ENCODE peak calls at places on chromosome X, in eight cellular contexts. C, L, W, D, X, I, J and Y are unnamed samples.
A peak's percentile ranks its signal among the peaks of the same experiment; 100 is the strongest.

GRCh38 chrX:108224727-108225455 is 133.3 kb downstream of the ATG4A start:
- DNase-seq in C (peak; percentile 16), L (peak; percentile 46), W (peak; percentile 73), D (no peak), X (peak; percentile 31), I (peak; percentile 5), J (no peak), Y (no peak)

GRCh38 chrX:46770817-46771163 is 11.9 kb upstream of the SLC9A7 start:
- DNase-seq in C (no peak), L (peak; percentile 83), W (no peak), D (no peak), X (no peak), I (no peak), J (no peak), Y (peak; percentile 71)

GRCh38 chrX:54978448-54978847 is 15.5 kb downstream of the PFKFB1 start:
- DNase-seq in C (no peak), L (no peak), W (no peak), D (no peak), X (no peak), I (no peak), J (no peak), Y (no peak)

GRCh38 chrX:3044196-3044595 is 2.9 kb downstream of the ARSF start:
- DNase-seq in C (no peak), L (no peak), W (no peak), D (no peak), X (no peak), I (no peak), J (no peak), Y (no peak)

GRCh38 chrX:24647257-24648058 is at the start of gene PCYT1B:
- DNase-seq in C (no peak), L (peak; percentile 69), W (peak; percentile 96), D (peak; percentile 82), X (peak; percentile 85), I (peak; percentile 8), J (peak; percentile 36), Y (no peak)

GRCh38 chrX:100654256-100654655 is 10.3 kb downstream of the SRPX2 start:
- DNase-seq in C (no peak), L (no peak), W (peak; percentile 39), D (no peak), X (peak; percentile 8), I (no peak), J (no peak), Y (no peak)

GRCh38 chrX:77422886-77423648 is 24.1 kb upstream of the FGF16 start:
- DNase-seq in C (no peak), L (no peak), W (no peak), D (no peak), X (no peak), I (no peak), J (no peak), Y (no peak)

GRCh38 chrX:29666361-29666760 is 549.0 kb upstream of the MAGEB2 start:
- DNase-seq in C (no peak), L (peak; percentile 71), W (no peak), D (no peak), X (no peak), I (no peak), J (no peak), Y (no peak)

GRCh38 chrX:150515801-150516200 is 52.6 kb upstream of the MTM1 start:
- DNase-seq in C (no peak), L (no peak), W (no peak), D (no peak), X (no peak), I (peak; percentile 59), J (no peak), Y (no peak)

GRCh38 chrX:119477812-119478232 is 9.6 kb downstream of the SLC25A5 start:
- DNase-seq in C (no peak), L (peak; percentile 63), W (no peak), D (no peak), X (peak; percentile 85), I (no peak), J (no peak), Y (peak; percentile 74)

GRCh38 chrX:12814434-12814833 is 23.2 kb downstream of the PRPS2 start:
- DNase-seq in C (peak; percentile 59), L (peak; percentile 41), W (peak; percentile 28), D (no peak), X (peak; percentile 52), I (peak; percentile 32), J (no peak), Y (peak; percentile 18)

GRCh38 chrX:15404712-15405111 is 20.5 kb upstream of the VEGFD start:
- DNase-seq in C (no peak), L (no peak), W (no peak), D (no peak), X (peak; percentile 79), I (no peak), J (no peak), Y (no peak)

GRCh38 chrX:69158166-69159040 is 6.8 kb downstream of the PJA1 start:
- DNase-seq in C (no peak), L (peak; percentile 64), W (peak; percentile 66), D (no peak), X (peak; percentile 53), I (peak; percentile 88), J (no peak), Y (no peak)
- TF ChIP-seq CTCF in C (peak; percentile 64), L (peak; percentile 60), W (peak; percentile 59), D (peak; percentile 57), X (peak; percentile 41), I (peak; percentile 44), J (peak; percentile 38), Y (peak; percentile 61)

GRCh38 chrX:153688071-153688470 is 345 bp downstream of the SLC6A8 start:
- DNase-seq in C (no peak), L (no peak), W (no peak), D (no peak), X (no peak), I (no peak), J (no peak), Y (no peak)
- H3K4me3 ChIP-seq in C (no peak overlapping the region), L (no peak overlapping the region), W (no peak overlapping the region), D (no peak overlapping the region), X (no peak overlapping the region), I (no peak overlapping the region), J (no peak overlapping the region), Y (no peak overlapping the region)

DNA sequence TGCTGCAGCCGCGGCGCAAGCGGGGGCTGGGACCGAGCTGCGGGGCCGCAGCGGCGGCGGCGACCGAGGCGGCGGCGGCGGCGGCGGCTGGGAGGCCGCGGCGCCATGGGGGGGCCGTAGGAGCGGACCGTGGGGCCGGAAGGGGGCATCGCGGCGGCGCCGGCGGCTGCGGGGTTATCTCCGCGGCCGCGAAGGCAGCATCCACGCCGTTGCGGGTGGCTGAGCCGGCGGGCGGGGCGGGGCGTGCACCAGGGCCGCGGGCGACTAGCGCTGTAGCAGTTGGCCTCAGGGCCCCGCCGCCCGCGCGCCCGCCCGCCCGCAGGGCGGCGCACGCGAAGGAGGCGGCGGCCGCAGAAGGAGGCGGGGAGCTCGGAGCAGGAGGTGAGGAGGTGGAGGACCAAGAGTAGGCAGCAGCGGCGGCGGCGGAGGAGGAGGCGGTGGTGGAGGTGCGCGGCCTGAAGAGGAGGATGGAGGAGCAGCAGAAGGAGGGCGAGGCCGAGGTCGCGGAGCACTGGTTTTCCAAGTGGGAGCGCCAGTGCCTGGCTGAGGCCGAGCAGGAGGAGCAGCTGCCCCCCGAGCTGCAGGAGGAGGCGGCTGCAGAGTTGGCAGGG is 126.1 kb upstream of the CXorf66 start:
- DNase-seq in C (no peak), L (no peak), W (peak; percentile 48), D (peak; percentile 81), X (no peak), I (peak; percentile 46), J (no peak), Y (no peak)
- TF ChIP-seq CTCF in C (no peak), L (no peak), W (no peak), D (no peak), X (no peak), I (peak; percentile 23), J (no peak), Y (no peak)

DNA sequence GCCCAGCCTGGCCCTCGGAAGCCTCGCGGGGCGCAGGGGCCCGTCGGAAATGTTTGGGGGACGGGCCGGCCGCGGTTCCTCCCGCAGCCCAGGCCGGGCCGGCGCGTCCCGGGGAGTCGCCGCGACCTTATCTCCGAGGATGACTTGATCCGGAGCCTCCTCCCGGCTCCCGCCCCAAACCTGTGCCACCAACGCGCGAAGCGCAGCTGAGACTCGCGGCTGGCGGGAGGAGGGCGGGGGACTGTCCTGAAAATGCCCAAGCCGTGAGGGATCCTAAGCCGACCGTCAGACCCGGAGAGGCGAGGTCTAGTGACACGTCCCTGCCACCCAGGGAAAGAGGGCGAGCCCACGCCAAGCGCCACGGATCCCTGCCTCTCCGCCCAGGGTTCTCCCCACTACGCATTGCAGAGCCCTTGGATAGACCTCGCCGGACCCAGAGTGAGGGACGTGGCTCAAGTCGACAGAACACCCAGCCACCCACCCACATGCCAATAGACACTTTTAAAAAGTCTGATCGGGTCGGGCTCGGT is 26.9 kb downstream of the UTP14A start:
- DNase-seq in C (no peak), L (no peak), W (no peak), D (peak; percentile 88), X (peak; percentile 40), I (peak; percentile 42), J (no peak), Y (no peak)
- H3K4me3 ChIP-seq in C (no peak overlapping the region), L (no peak overlapping the region), W (peak overlapping the region; percentile 52), D (no peak overlapping the region), X (no peak overlapping the region), I (no peak overlapping the region), J (no peak overlapping the region), Y (peak overlapping the region; percentile 39)

GRCh38 chrX:84363054-84363453 is 139.2 kb downstream of the HDX start:
- DNase-seq in C (no peak), L (no peak), W (no peak), D (no peak), X (no peak), I (no peak), J (no peak), Y (no peak)
- TF ChIP-seq CTCF in C (no peak), L (no peak), W (no peak), D (no peak), X (no peak), I (no peak), J (no peak), Y (no peak)

GRCh38 chrX:115562492-115562872 is 1.5 kb downstream of the PLS3 start:
- DNase-seq in C (no peak), L (no peak), W (peak; percentile 74), D (no peak), X (no peak), I (no peak), J (no peak), Y (no peak)

GRCh38 chrX:115565888-115566287 is 4.9 kb downstream of the PLS3 start:
- DNase-seq in C (no peak), L (no peak), W (no peak), D (no peak), X (no peak), I (no peak), J (no peak), Y (no peak)

GRCh38 chrX:115563633-115564182 is 2.7 kb downstream of the PLS3 start:
- DNase-seq in C (no peak), L (no peak), W (no peak), D (no peak), X (peak; percentile 0), I (no peak), J (no peak), Y (no peak)

GRCh38 chrX:115561605-115562491 is 874 bp downstream of the PLS3 start:
- DNase-seq in C (no peak), L (peak; percentile 42), W (peak; percentile 77), D (no peak), X (no peak), I (peak; percentile 75), J (no peak), Y (no peak)

DNA sequence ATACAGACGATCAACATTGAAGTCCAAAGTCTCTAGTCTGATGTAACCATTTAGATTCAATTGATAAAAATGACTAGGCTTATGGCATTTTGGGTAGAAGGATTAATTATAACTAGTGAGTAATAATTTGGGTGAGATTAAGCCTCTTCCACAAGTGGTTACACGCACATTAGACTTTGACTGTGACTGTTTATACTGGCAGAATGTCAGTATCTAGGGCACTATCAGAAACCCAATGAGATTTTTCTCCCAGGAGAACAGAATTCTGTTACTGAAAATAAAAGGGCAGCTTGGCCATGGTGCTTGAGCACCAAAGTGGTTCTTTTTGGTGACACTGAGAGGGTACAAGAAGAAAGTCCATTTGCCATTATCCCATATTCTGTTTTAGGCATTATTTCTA is 3.3 kb downstream of the PLS3 start:
- DNase-seq in C (no peak), L (peak; percentile 49), W (no peak), D (no peak), X (no peak), I (peak; percentile 59), J (no peak), Y (no peak)
- H3K4me3 ChIP-seq in C (no peak overlapping the region), L (no peak overlapping the region), W (no peak overlapping the region), D (no peak overlapping the region), X (no peak overlapping the region), I (no peak overlapping the region), J (no peak overlapping the region), Y (no peak overlapping the region)